ENCODE peak calls at places on chromosome 19, in five cellular contexts. Y, O, Z, N and Q are unnamed samples.

GRCh38 chr19:48506138-48506733 is 5.4 kb downstream of the LMTK3 start:
- DNase-seq in Y (no peak), O (no peak), Z (peak), N (no peak), Q (peak)

GRCh38 chr19:35195822-35196221 is 32.7 kb downstream of the FAM187B start:
- DNase-seq in Y (no peak), O (no peak), Z (no peak), N (no peak), Q (no peak)

GRCh38 chr19:39325778-39326680 is 5.4 kb upstream of the LRFN1 start:
- DNase-seq in Y (peak), O (no peak), Z (no peak), N (no peak), Q (no peak)

GRCh38 chr19:2014731-2015610 is 543 bp downstream of the BTBD2 start:
- DNase-seq in Y (peak), O (no peak), Z (peak), N (no peak), Q (peak)

GRCh38 chr19:38404858-38405257 is 2.0 kb downstream of the FAM98C start:
- DNase-seq in Y (no peak), O (no peak), Z (no peak), N (no peak), Q (no peak)

GRCh38 chr19:51784922-51785690 is 9.9 kb upstream of the FPR3 start:
- DNase-seq in Y (no peak), O (no peak), Z (no peak), N (peak), Q (peak)

GRCh38 chr19:15680478-15680877 is 7.6 kb downstream of the CYP4F12 start:
- DNase-seq in Y (no peak), O (no peak), Z (no peak), N (no peak), Q (no peak)

GRCh38 chr19:30881986-30882385 is 467.2 kb downstream of the TSHZ3 start:
- DNase-seq in Y (no peak), O (no peak), Z (no peak), N (no peak), Q (no peak)

GRCh38 chr19:4909897-4910593 is 744 bp downstream of the UHRF1 start:
- DNase-seq in Y (peak), O (peak), Z (peak), N (peak), Q (peak)

GRCh38 chr19:29504454-29504853 is 21.3 kb upstream of the VSTM2B start:
- DNase-seq in Y (no peak), O (no peak), Z (no peak), N (no peak), Q (no peak)

GRCh38 chr19:58170860-58171259 is 12.0 kb upstream of the ZNF274 start:
- DNase-seq in Y (no peak), O (no peak), Z (no peak), N (no peak), Q (no peak)

GRCh38 chr19:14021474-14021873 is 6.5 kb upstream of the RLN3 start:
- DNase-seq in Y (no peak), O (no peak), Z (no peak), N (no peak), Q (no peak)

GRCh38 chr19:40685563-40685962 is 4.9 kb downstream of the NUMBL start:
- DNase-seq in Y (no peak), O (no peak), Z (no peak), N (peak), Q (no peak)

GRCh38 chr19:31280266-31281006 is 68.8 kb downstream of the TSHZ3 start:
- DNase-seq in Y (no peak), O (no peak), Z (no peak), N (no peak), Q (no peak)

GRCh38 chr19:5152767-5153532 is 184.0 kb downstream of the KDM4B start:
- DNase-seq in Y (no peak), O (no peak), Z (no peak), N (no peak), Q (no peak)

GRCh38 chr19:17311455-17312248 is 2.3 kb downstream of the DDA1 start:
- DNase-seq in Y (no peak), O (no peak), Z (no peak), N (no peak), Q (no peak)

GRCh38 chr19:6536138-6536671 is 5.4 kb downstream of the TNFSF9 start:
- DNase-seq in Y (peak), O (no peak), Z (peak), N (peak), Q (peak)

GRCh38 chr19:7509625-7510024 is 6.3 kb upstream of the ZNF358 start:
- DNase-seq in Y (no peak), O (no peak), Z (no peak), N (no peak), Q (no peak)

GRCh38 chr19:28465317-28466086 is 747.4 kb downstream of the UQCRFS1 start:
- DNase-seq in Y (no peak), O (no peak), Z (no peak), N (no peak), Q (no peak)

GRCh38 chr19:52691215-52691610 is 43.6 kb downstream of the ZNF611 start:
- DNase-seq in Y (no peak), O (no peak), Z (no peak), N (no peak), Q (no peak)

GRCh38 chr19:50506700-50507099 is 4.3 kb downstream of the JOSD2 start:
- DNase-seq in Y (no peak), O (no peak), Z (no peak), N (no peak), Q (no peak)

GRCh38 chr19:39127812-39128510 is 2.4 kb downstream of the PAK4 start:
- DNase-seq in Y (no peak), O (no peak), Z (no peak), N (no peak), Q (no peak)

GRCh38 chr19:30570194-30570593 is 198.0 kb downstream of the ZNF536 start:
- DNase-seq in Y (no peak), O (no peak), Z (no peak), N (no peak), Q (no peak)

GRCh38 chr19:45960595-45961235 is 12.9 kb downstream of the NOVA2 start:
- DNase-seq in Y (peak), O (no peak), Z (no peak), N (no peak), Q (no peak)

GRCh38 chr19:47109541-47110375 is 3.8 kb downstream of the ZC3H4 start:
- DNase-seq in Y (peak), O (no peak), Z (peak), N (no peak), Q (no peak)

GRCh38 chr19:47891622-47891922 is 5.5 kb upstream of the SULT2A1 start:
- DNase-seq in Y (peak), O (no peak), Z (no peak), N (no peak), Q (no peak)

GRCh38 chr19:29477831-29478577 is 47.8 kb upstream of the VSTM2B start:
- DNase-seq in Y (no peak), O (no peak), Z (no peak), N (no peak), Q (no peak)

GRCh38 chr19:35592226-35592625 is 6.3 kb downstream of the PMIS2 start:
- DNase-seq in Y (no peak), O (no peak), Z (peak), N (no peak), Q (peak)

GRCh38 chr19:30204721-30205120 is 167.5 kb upstream of the ZNF536 start:
- DNase-seq in Y (no peak), O (no peak), Z (no peak), N (peak), Q (peak)

GRCh38 chr19:48442116-48443035 is 3.4 kb upstream of the GRWD1 start:
- DNase-seq in Y (no peak), O (no peak), Z (peak), N (no peak), Q (no peak)

GRCh38 chr19:31214997-31215396 is 134.2 kb downstream of the TSHZ3 start:
- DNase-seq in Y (no peak), O (no peak), Z (no peak), N (no peak), Q (no peak)

GRCh38 chr19:1863638-1864479 is 480 bp upstream of the KLF16 start:
- DNase-seq in Y (peak), O (peak), Z (peak), N (peak), Q (peak)

GRCh38 chr19:56567274-56568120 is at the start of gene ZNF470:
- DNase-seq in Y (peak), O (peak), Z (peak), N (peak), Q (peak)

DNA sequence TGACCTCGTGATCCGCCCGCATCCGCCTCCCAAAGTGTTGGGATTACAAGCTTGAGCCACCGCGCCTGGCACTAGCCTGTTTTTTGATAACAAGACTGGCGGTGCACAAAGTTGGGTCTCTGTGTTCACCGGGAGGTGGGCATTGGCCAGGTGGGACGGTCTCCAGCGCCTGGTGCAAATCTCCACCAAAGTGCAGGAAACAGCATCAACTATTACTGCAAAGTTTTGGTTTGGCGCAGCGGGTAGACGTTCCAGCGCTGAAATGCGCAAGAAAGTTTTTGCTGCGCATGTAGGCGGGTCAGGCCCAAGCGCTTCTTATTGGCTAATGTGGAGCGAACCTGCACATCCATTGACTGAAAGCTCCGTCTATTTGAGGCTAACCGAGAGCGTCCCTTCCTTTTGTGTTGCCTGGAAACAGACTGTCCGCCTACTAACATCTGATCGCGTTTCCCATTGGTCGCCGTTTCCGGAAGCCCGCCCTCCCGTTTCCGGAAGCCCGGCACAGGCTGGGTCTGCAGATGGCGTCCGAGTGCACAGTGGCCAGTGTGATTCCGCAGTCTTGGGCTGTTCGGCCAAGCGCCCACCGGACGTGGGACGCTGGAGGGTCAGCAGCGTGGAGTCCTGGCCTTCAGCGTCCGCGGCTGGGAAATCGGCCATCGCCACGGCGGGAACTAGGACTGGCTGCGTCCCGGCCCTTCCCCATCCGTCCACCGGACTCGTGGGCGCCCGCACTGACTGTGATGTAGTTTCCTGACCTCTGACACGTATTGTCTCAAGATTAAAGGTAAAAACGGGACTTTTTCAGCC is 53.3 kb upstream of the ZNF527 start:
- DNase-seq in Y (peak), O (peak), Z (peak), N (peak), Q (peak)
- TF ChIP-seq CTCF in Y (peak), O (no peak), Z (peak), N (no peak), Q (peak)

GRCh38 chr19:11693505-11694499 is 44.9 kb downstream of the ZNF823 start:
- DNase-seq in Y (peak), O (no peak), Z (no peak), N (no peak), Q (no peak)
- TF ChIP-seq CTCF in Y (peak), O (no peak), Z (no peak), N (no peak), Q (no peak)

DNA sequence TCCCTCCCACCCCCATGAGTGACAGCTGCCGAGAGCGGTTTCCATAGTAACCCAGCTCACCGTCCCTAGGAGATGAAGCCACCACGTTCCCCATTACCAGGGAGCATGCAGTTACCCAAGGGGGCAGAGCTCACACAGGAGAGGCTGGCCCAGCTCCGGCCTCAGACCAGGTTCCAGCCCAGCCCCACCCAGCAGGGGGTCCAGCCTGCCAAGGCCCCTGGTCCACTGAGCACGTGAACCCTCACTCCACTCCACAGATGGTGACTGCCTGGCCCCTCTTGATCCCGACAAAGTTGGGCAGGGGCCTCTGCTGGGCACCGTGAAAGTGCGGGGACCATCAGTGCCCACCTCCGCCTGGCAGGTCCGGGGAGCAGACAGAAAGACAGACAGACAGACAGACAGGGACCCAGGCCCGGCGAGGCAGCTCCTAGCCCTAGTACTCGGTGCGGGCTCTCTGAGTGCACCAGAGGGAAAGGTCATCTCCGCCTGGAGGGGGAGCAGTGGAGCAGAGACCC is 50.7 kb downstream of the CELF5 start:
- DNase-seq in Y (peak), O (no peak), Z (peak), N (no peak), Q (peak)
- TF ChIP-seq CTCF in Y (peak), O (no peak), Z (peak), N (no peak), Q (peak)

GRCh38 chr19:11380653-11381534 is 3.2 kb downstream of the EPOR start:
- DNase-seq in Y (peak), O (peak), Z (peak), N (peak), Q (peak)

GRCh38 chr19:11379857-11380350 is 4.2 kb downstream of the EPOR start:
- DNase-seq in Y (no peak), O (no peak), Z (no peak), N (no peak), Q (no peak)

GRCh38 chr19:11383706-11384048 is 437 bp downstream of the EPOR start:
- DNase-seq in Y (no peak), O (no peak), Z (no peak), N (no peak), Q (no peak)

GRCh38 chr19:11382898-11383705 is 1.0 kb downstream of the EPOR start:
- DNase-seq in Y (peak), O (no peak), Z (peak), N (no peak), Q (peak)

DNA sequence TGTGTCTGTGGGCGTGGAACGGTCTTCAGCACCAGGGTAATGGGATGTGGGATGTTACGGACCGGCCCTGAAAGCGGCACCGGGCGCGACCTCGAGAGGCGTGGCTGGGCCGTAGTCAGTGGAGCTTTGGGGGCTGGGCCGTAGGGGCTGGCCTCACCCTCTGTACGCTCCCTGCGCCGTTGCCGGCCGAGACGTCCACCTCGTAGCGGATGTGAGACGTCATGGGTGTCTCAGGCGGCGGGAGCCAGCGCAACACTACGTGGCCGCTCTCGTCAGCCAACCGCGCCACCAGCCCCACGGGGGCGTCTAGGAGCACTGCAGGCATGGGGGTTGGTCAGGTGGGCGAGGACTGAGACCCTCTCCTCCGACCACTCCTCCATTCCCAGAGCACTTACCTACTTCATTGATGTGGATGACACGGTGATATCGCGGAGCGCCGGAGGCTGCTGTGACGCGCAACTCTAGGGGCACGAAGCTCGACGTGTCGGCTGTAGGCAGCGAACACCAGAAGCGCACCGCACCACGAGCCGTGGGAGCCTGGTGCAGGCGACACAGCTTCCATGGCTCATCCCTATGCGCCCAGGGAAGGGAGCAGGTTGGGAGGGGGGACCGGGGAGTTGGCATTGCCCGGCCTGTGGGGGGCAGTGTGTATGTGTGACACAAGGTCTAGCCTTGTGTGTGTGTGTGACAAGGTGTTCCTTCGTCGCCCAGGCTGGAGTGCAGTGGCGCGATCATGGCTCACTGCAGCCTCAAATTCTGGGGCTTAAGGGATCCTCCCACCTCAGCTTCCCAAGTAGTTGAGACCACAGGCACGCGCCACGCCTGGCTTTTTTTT is 2.4 kb downstream of the EPOR start:
- DNase-seq in Y (peak), O (no peak), Z (peak), N (no peak), Q (peak)
- TF ChIP-seq CTCF in Y (peak), O (no peak), Z (peak), N (no peak), Q (peak)

GRCh38 chr19:359653-359925 is 15.0 kb upstream of the MIER2 start:
- DNase-seq in Y (no peak), O (no peak), Z (no peak), N (no peak), Q (no peak)

GRCh38 chr19:351976-352625 is 7.5 kb upstream of the MIER2 start:
- DNase-seq in Y (no peak), O (no peak), Z (no peak), N (no peak), Q (no peak)

DNA sequence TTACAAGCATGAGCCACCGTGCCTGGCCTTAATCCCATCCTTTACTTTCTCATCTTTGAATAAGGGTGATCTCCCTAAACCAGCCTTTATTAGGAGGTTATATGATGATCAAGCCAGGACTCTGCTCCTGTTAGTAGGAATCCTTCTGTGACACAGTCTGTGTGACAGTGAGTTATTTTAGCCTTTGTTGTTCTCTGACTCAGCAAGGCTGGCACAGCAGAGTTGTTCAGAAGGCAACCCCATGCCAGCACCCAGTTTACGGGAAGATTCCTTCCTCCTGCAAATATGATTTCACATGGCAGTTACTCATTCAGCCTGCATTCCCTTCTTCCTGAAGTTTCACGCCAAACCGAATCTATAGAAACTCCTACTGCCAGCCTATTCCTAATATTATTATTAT is 10.5 kb upstream of the MIER2 start:
- DNase-seq in Y (no peak), O (no peak), Z (no peak), N (no peak), Q (no peak)
- TF ChIP-seq CTCF in Y (no peak), O (no peak), Z (no peak), N (no peak), Q (no peak)

GRCh38 chr19:23263396-23263795 is 13.2 kb upstream of the ZNF724 start:
- DNase-seq in Y (no peak), O (no peak), Z (no peak), N (no peak), Q (no peak)
- TF ChIP-seq CTCF in Y (no peak), O (no peak), Z (no peak), N (no peak), Q (no peak)